ENCODE peak calls at places on chromosomes 1 and 21, in five cellular contexts. One of them, this sample, is unnamed.

GRCh38 chr1:223350361-223350908 is 13.5 kb downstream of the SUSD4 start:
- DNase-seq in Right ventricle myocardium superior: no peak
- DNase-seq in amygdala: no peak
- DNase-seq in NAMALWA: no peak
- DNase-seq in CD8-positive, alpha-beta T cell: no peak
- DNase-seq in this sample: no peak

GRCh38 chr1:210339500-210339899 is 10.8 kb downstream of the HHAT start:
- DNase-seq in Right ventricle myocardium superior: no peak
- DNase-seq in amygdala: no peak
- DNase-seq in NAMALWA: no peak
- DNase-seq in CD8-positive, alpha-beta T cell: no peak
- DNase-seq in this sample: no peak

GRCh38 chr1:226661271-226661670 is 77.8 kb downstream of the ITPKB start:
- DNase-seq in NAMALWA: no peak
- DNase-seq in CD8-positive, alpha-beta T cell: no peak
- DNase-seq in Right ventricle myocardium superior: peak
- DNase-seq in amygdala: no peak
- DNase-seq in this sample: no peak

GRCh38 chr1:110211503-110212164 is 1.5 kb downstream of the KCNC4 start:
- DNase-seq in amygdala: no peak
- DNase-seq in NAMALWA: no peak
- DNase-seq in Right ventricle myocardium superior: no peak
- DNase-seq in CD8-positive, alpha-beta T cell: no peak
- DNase-seq in this sample: no peak

GRCh38 chr1:16077430-16078245 is 4.2 kb upstream of the FAM131C start:
- DNase-seq in Right ventricle myocardium superior: no peak
- DNase-seq in amygdala: no peak
- DNase-seq in CD8-positive, alpha-beta T cell: no peak
- DNase-seq in NAMALWA: no peak
- DNase-seq in this sample: no peak

GRCh38 chr1:75472971-75473603 is 137.8 kb downstream of the SLC44A5 start:
- DNase-seq in CD8-positive, alpha-beta T cell: no peak
- DNase-seq in Right ventricle myocardium superior: no peak
- DNase-seq in amygdala: no peak
- DNase-seq in NAMALWA: no peak
- DNase-seq in this sample: no peak

GRCh38 chr1:5287178-5288155 is 633.1 kb downstream of the AJAP1 start:
- DNase-seq in CD8-positive, alpha-beta T cell: no peak
- DNase-seq in Right ventricle myocardium superior: no peak
- DNase-seq in amygdala: no peak
- DNase-seq in NAMALWA: no peak
- DNase-seq in this sample: no peak

GRCh38 chr1:11790101-11790879 is 15.5 kb downstream of the MTHFR start:
- DNase-seq in CD8-positive, alpha-beta T cell: no peak
- DNase-seq in Right ventricle myocardium superior: peak
- DNase-seq in amygdala: no peak
- DNase-seq in NAMALWA: no peak
- DNase-seq in this sample: no peak

GRCh38 chr1:56551691-56552090 is 27.7 kb downstream of the PLPP3 start:
- DNase-seq in Right ventricle myocardium superior: no peak
- DNase-seq in CD8-positive, alpha-beta T cell: no peak
- DNase-seq in NAMALWA: no peak
- DNase-seq in amygdala: peak
- DNase-seq in this sample: no peak

GRCh38 chr1:206586501-206587445 is 25.5 kb downstream of the EIF2D start:
- DNase-seq in NAMALWA: no peak
- DNase-seq in amygdala: no peak
- DNase-seq in Right ventricle myocardium superior: no peak
- DNase-seq in CD8-positive, alpha-beta T cell: no peak
- DNase-seq in this sample: no peak

GRCh38 chr1:162456324-162456723 is 41.3 kb upstream of the UHMK1 start:
- DNase-seq in Right ventricle myocardium superior: no peak
- DNase-seq in amygdala: no peak
- DNase-seq in CD8-positive, alpha-beta T cell: no peak
- DNase-seq in NAMALWA: peak
- DNase-seq in this sample: no peak

GRCh38 chr1:221031890-221032222 is 152.6 kb downstream of the HLX start:
- DNase-seq in amygdala: no peak
- DNase-seq in CD8-positive, alpha-beta T cell: no peak
- DNase-seq in Right ventricle myocardium superior: no peak
- DNase-seq in NAMALWA: no peak
- DNase-seq in this sample: no peak

GRCh38 chr21:34319585-34319984 is 44.2 kb upstream of the KCNE2 start:
- DNase-seq in amygdala: no peak
- DNase-seq in NAMALWA: no peak
- DNase-seq in Right ventricle myocardium superior: no peak
- DNase-seq in CD8-positive, alpha-beta T cell: no peak
- DNase-seq in this sample: no peak

GRCh38 chr1:54301494-54301893 is 101.5 kb downstream of the MRPL37 start:
- DNase-seq in Right ventricle myocardium superior: no peak
- DNase-seq in amygdala: no peak
- DNase-seq in NAMALWA: no peak
- DNase-seq in CD8-positive, alpha-beta T cell: no peak
- DNase-seq in this sample: no peak

GRCh38 chr1:109849670-109850069 is 61.0 kb upstream of the CSF1 start:
- DNase-seq in amygdala: no peak
- DNase-seq in CD8-positive, alpha-beta T cell: no peak
- DNase-seq in NAMALWA: no peak
- DNase-seq in Right ventricle myocardium superior: no peak
- DNase-seq in this sample: no peak

GRCh38 chr1:59730759-59731478 is 83.8 kb upstream of the HOOK1 start:
- DNase-seq in Right ventricle myocardium superior: peak
- DNase-seq in NAMALWA: no peak
- DNase-seq in amygdala: no peak
- DNase-seq in CD8-positive, alpha-beta T cell: no peak
- DNase-seq in this sample: no peak

GRCh38 chr1:160494620-160495019 is 28.4 kb downstream of the SLAMF6 start:
- DNase-seq in NAMALWA: peak
- DNase-seq in CD8-positive, alpha-beta T cell: no peak
- DNase-seq in amygdala: no peak
- DNase-seq in Right ventricle myocardium superior: no peak
- DNase-seq in this sample: no peak

GRCh38 chr1:14769486-14770274 is 171.2 kb downstream of the KAZN start:
- DNase-seq in CD8-positive, alpha-beta T cell: no peak
- DNase-seq in amygdala: no peak
- DNase-seq in Right ventricle myocardium superior: no peak
- DNase-seq in NAMALWA: no peak
- DNase-seq in this sample: no peak

GRCh38 chr1:88079036-88079435 is 605.0 kb upstream of the PKN2 start:
- DNase-seq in CD8-positive, alpha-beta T cell: no peak
- DNase-seq in Right ventricle myocardium superior: no peak
- DNase-seq in NAMALWA: no peak
- DNase-seq in amygdala: no peak
- DNase-seq in this sample: no peak